ENCODE peak calls at places on chromosome 10, in nine cellular contexts. I is effector memory CD4-positive, alpha-beta T cell; P is mammary epithelial cell; G is sigmoid colon; C is activated naive CD4-positive, alpha-beta T cell; Z is left lung; B is neural progenitor cell; X is stimulated activated CD4-positive, alpha-beta T cell treated with anti-CD3 and anti-CD28 coated beads, Interleukin-1b, Interleukin-23, amount 100 ng/mL, for 1 hour; J is NCI-H2081 treated with DMSO at 0.1 percent for 48 hours. F is an unnamed sample.

GRCh38 chr10:28459453-28460144 is 73.3 kb upstream of the WAC start:
- DNase-seq in J (no peak), B (peak), X (no peak), I (no peak), Z (no peak), G (no peak), P (no peak), C (no peak), F (peak)

GRCh38 chr10:124946945-124947344 is 5.0 kb downstream of the ZRANB1 start:
- DNase-seq in C (no peak), B (no peak), J (peak), G (no peak), P (no peak), I (no peak), X (no peak), Z (no peak), F (no peak)

GRCh38 chr10:11015371-11015934 is 2.2 kb upstream of the CELF2 start:
- DNase-seq in Z (no peak), I (no peak), P (no peak), G (no peak), X (no peak), B (no peak), J (no peak), C (no peak), F (no peak)

GRCh38 chr10:28236641-28237040 is 66.2 kb downstream of the MPP7 start:
- DNase-seq in Z (no peak), J (no peak), I (no peak), P (no peak), C (no peak), X (no peak), G (no peak), B (no peak), F (no peak)

GRCh38 chr10:45421231-45422097 is 47.4 kb downstream of the ALOX5 start:
- DNase-seq in J (no peak), X (no peak), Z (peak), B (peak), P (no peak), I (no peak), C (no peak), G (peak), F (no peak)

GRCh38 chr10:117005454-117006055 is 568 bp upstream of the SHTN1 start:
- DNase-seq in G (no peak), X (no peak), I (no peak), J (no peak), Z (no peak), P (peak), C (no peak), B (peak), F (peak)

GRCh38 chr10:117896517-117896916 is 150.2 kb downstream of the RAB11FIP2 start:
- DNase-seq in J (no peak), B (no peak), Z (no peak), C (no peak), G (no peak), I (no peak), P (no peak), X (no peak), F (no peak)

GRCh38 chr10:23886355-23886754 is 322.6 kb upstream of the KIAA1217 start:
- DNase-seq in I (no peak), X (no peak), Z (no peak), P (no peak), C (no peak), J (no peak), G (no peak), B (peak), F (peak)

GRCh38 chr10:91163709-91164474 is 56.6 kb upstream of the PCGF5 start:
- DNase-seq in I (peak), B (peak), Z (peak), G (peak), P (peak), X (peak), J (no peak), C (peak), F (peak)

GRCh38 chr10:108911814-108912541 is 1011.3 kb downstream of the XPNPEP1 start:
- DNase-seq in X (no peak), Z (peak), J (no peak), B (peak), C (no peak), G (peak), I (no peak), P (peak), F (peak)

GRCh38 chr10:27558612-27559020 is 54.5 kb downstream of the RAB18 start:
- DNase-seq in G (no peak), J (no peak), Z (no peak), I (no peak), C (no peak), P (peak), X (no peak), B (peak), F (peak)

GRCh38 chr10:70940834-70941568 is 52.6 kb upstream of the PCBD1 start:
- DNase-seq in B (no peak), P (peak), J (no peak), G (no peak), X (no peak), Z (peak), I (no peak), C (no peak), F (no peak)

GRCh38 chr10:117320050-117320665 is 55.1 kb downstream of the PDZD8 start:
- DNase-seq in B (peak), I (no peak), Z (no peak), C (no peak), J (no peak), P (no peak), G (no peak), X (no peak), F (no peak)

F was measured in ELF-1.